ENCODE peak calls at places on chromosomes 1 and 21, in four cellular contexts. One of them, this sample, is unnamed.

GRCh38 chr1:7580923-7581753 is 190.0 kb upstream of the VAMP3 start:
- DNase-seq in NCI-H2171: no peak
- DNase-seq in right cardiac atrium: peak; percentile 37
- DNase-seq in stimulated activated CD4-positive, alpha-beta T cell treated with anti-CD3 and anti-CD28 coated beads, Interleukin-4, amount 100 ng/mL, for 4 hours: no peak
- DNase-seq in this sample: peak; percentile 41

GRCh38 chr21:31557421-31557955 is 102.0 kb upstream of the SOD1 start:
- DNase-seq in stimulated activated CD4-positive, alpha-beta T cell treated with anti-CD3 and anti-CD28 coated beads, Interleukin-4, amount 100 ng/mL, for 4 hours: peak; percentile 22
- DNase-seq in NCI-H2171: peak; percentile 34
- DNase-seq in right cardiac atrium: peak; percentile 55
- DNase-seq in this sample: no peak

GRCh38 chr21:39620856-39621255 is 8.1 kb downstream of the B3GALT5 start:
- DNase-seq in stimulated activated CD4-positive, alpha-beta T cell treated with anti-CD3 and anti-CD28 coated beads, Interleukin-4, amount 100 ng/mL, for 4 hours: no peak
- DNase-seq in NCI-H2171: no peak
- DNase-seq in right cardiac atrium: no peak
- DNase-seq in this sample: no peak

GRCh38 chr1:212597495-212597894 is 11.1 kb upstream of the ATF3 start:
- DNase-seq in NCI-H2171: no peak
- DNase-seq in right cardiac atrium: no peak
- DNase-seq in stimulated activated CD4-positive, alpha-beta T cell treated with anti-CD3 and anti-CD28 coated beads, Interleukin-4, amount 100 ng/mL, for 4 hours: no peak
- DNase-seq in this sample: no peak

GRCh38 chr1:21543598-21543997 is 34.4 kb downstream of the ALPL start:
- DNase-seq in right cardiac atrium: peak; percentile 25
- DNase-seq in NCI-H2171: no peak
- DNase-seq in stimulated activated CD4-positive, alpha-beta T cell treated with anti-CD3 and anti-CD28 coated beads, Interleukin-4, amount 100 ng/mL, for 4 hours: no peak
- DNase-seq in this sample: no peak

GRCh38 chr1:76763678-76764077 is 103.6 kb upstream of the ST6GALNAC5 start:
- DNase-seq in NCI-H2171: no peak
- DNase-seq in stimulated activated CD4-positive, alpha-beta T cell treated with anti-CD3 and anti-CD28 coated beads, Interleukin-4, amount 100 ng/mL, for 4 hours: no peak
- DNase-seq in right cardiac atrium: no peak
- DNase-seq in this sample: no peak

GRCh38 chr1:119703666-119704450 is 7.9 kb upstream of the PHGDH start:
- DNase-seq in stimulated activated CD4-positive, alpha-beta T cell treated with anti-CD3 and anti-CD28 coated beads, Interleukin-4, amount 100 ng/mL, for 4 hours: no peak
- DNase-seq in NCI-H2171: no peak
- DNase-seq in right cardiac atrium: no peak
- DNase-seq in this sample: no peak

GRCh38 chr21:41428847-41429246 is 2.8 kb downstream of the MX1 start:
- DNase-seq in stimulated activated CD4-positive, alpha-beta T cell treated with anti-CD3 and anti-CD28 coated beads, Interleukin-4, amount 100 ng/mL, for 4 hours: no peak
- DNase-seq in right cardiac atrium: no peak
- DNase-seq in NCI-H2171: no peak
- DNase-seq in this sample: no peak

GRCh38 chr1:54109131-54110105 is 43.4 kb downstream of the CDCP2 start:
- DNase-seq in stimulated activated CD4-positive, alpha-beta T cell treated with anti-CD3 and anti-CD28 coated beads, Interleukin-4, amount 100 ng/mL, for 4 hours: no peak
- DNase-seq in NCI-H2171: no peak
- DNase-seq in right cardiac atrium: no peak
- DNase-seq in this sample: no peak

GRCh38 chr1:198935371-198935921 is 296.6 kb downstream of the PTPRC start:
- DNase-seq in stimulated activated CD4-positive, alpha-beta T cell treated with anti-CD3 and anti-CD28 coated beads, Interleukin-4, amount 100 ng/mL, for 4 hours: peak; percentile 55
- DNase-seq in NCI-H2171: peak; percentile 87
- DNase-seq in right cardiac atrium: peak; percentile 78
- DNase-seq in this sample: peak; percentile 87

GRCh38 chr1:64956733-64957441 is 9.5 kb downstream of the JAK1 start:
- DNase-seq in right cardiac atrium: no peak
- DNase-seq in NCI-H2171: no peak
- DNase-seq in stimulated activated CD4-positive, alpha-beta T cell treated with anti-CD3 and anti-CD28 coated beads, Interleukin-4, amount 100 ng/mL, for 4 hours: no peak
- DNase-seq in this sample: no peak

GRCh38 chr1:204093421-204093717 is 20.5 kb downstream of the SOX13 start:
- DNase-seq in stimulated activated CD4-positive, alpha-beta T cell treated with anti-CD3 and anti-CD28 coated beads, Interleukin-4, amount 100 ng/mL, for 4 hours: no peak
- DNase-seq in NCI-H2171: no peak
- DNase-seq in right cardiac atrium: no peak
- DNase-seq in this sample: no peak

GRCh38 chr1:55214903-55215193 is 316 bp downstream of the USP24 start:
- DNase-seq in NCI-H2171: no peak
- DNase-seq in stimulated activated CD4-positive, alpha-beta T cell treated with anti-CD3 and anti-CD28 coated beads, Interleukin-4, amount 100 ng/mL, for 4 hours: peak; percentile 33
- DNase-seq in right cardiac atrium: peak; percentile 73
- DNase-seq in this sample: no peak

GRCh38 chr1:173476197-173476663 is 905 bp upstream of the PRDX6 start:
- DNase-seq in NCI-H2171: no peak
- DNase-seq in right cardiac atrium: no peak
- DNase-seq in stimulated activated CD4-positive, alpha-beta T cell treated with anti-CD3 and anti-CD28 coated beads, Interleukin-4, amount 100 ng/mL, for 4 hours: no peak
- DNase-seq in this sample: no peak

GRCh38 chr21:27802816-27803475 is 836.1 kb upstream of the ADAMTS5 start:
- DNase-seq in stimulated activated CD4-positive, alpha-beta T cell treated with anti-CD3 and anti-CD28 coated beads, Interleukin-4, amount 100 ng/mL, for 4 hours: no peak
- DNase-seq in right cardiac atrium: no peak
- DNase-seq in NCI-H2171: no peak
- DNase-seq in this sample: no peak

GRCh38 chr1:33298623-33299277 is 22.1 kb downstream of the A3GALT2 start:
- DNase-seq in NCI-H2171: peak; percentile 6
- DNase-seq in right cardiac atrium: peak; percentile 92
- DNase-seq in stimulated activated CD4-positive, alpha-beta T cell treated with anti-CD3 and anti-CD28 coated beads, Interleukin-4, amount 100 ng/mL, for 4 hours: peak; percentile 48
- DNase-seq in this sample: peak; percentile 47

GRCh38 chr1:33612877-33613487 is 140.5 kb downstream of the ZSCAN20 start:
- DNase-seq in right cardiac atrium: peak; percentile 82
- DNase-seq in stimulated activated CD4-positive, alpha-beta T cell treated with anti-CD3 and anti-CD28 coated beads, Interleukin-4, amount 100 ng/mL, for 4 hours: peak; percentile 16
- DNase-seq in NCI-H2171: peak; percentile 62
- DNase-seq in this sample: peak; percentile 47

GRCh38 chr1:236795757-236796719 is 946 bp downstream of the MTR start:
- DNase-seq in stimulated activated CD4-positive, alpha-beta T cell treated with anti-CD3 and anti-CD28 coated beads, Interleukin-4, amount 100 ng/mL, for 4 hours: peak; percentile 67
- DNase-seq in right cardiac atrium: no peak
- DNase-seq in NCI-H2171: no peak
- DNase-seq in this sample: no peak

GRCh38 chr1:34781844-34782391 is 904 bp downstream of the GJB3 start:
- DNase-seq in stimulated activated CD4-positive, alpha-beta T cell treated with anti-CD3 and anti-CD28 coated beads, Interleukin-4, amount 100 ng/mL, for 4 hours: no peak
- DNase-seq in NCI-H2171: no peak
- DNase-seq in right cardiac atrium: no peak
- DNase-seq in this sample: no peak